ENCODE peak calls at places on chromosome 12, in nine cellular contexts. One of them, this sample, is unnamed.
A peak's percentile ranks its signal among the peaks of the same experiment; 100 is the strongest.

GRCh38 chr12:119807380-119807779 is 69.7 kb downstream of the CIT start:
- DNase-seq in EL: no peak
- DNase-seq in substantia nigra: no peak
- DNase-seq in mammary epithelial cell: no peak
- DNase-seq in stimulated activated CD8-positive, alpha-beta memory T cell treated with anti-CD3 and anti-CD28 coated beads, Interleukin-4, amount 100 ng/mL, for 24 hours: no peak
- DNase-seq in germinal center: no peak
- DNase-seq in GOT3: no peak
- DNase-seq in psoas muscle: no peak
- DNase-seq in HCEC 1CT: no peak
- DNase-seq in this sample: no peak

GRCh38 chr12:1925125-1925963 is 6.9 kb upstream of the CACNA2D4 start:
- DNase-seq in EL: no peak
- DNase-seq in substantia nigra: no peak
- DNase-seq in HCEC 1CT: no peak
- DNase-seq in mammary epithelial cell: no peak
- DNase-seq in GOT3: no peak
- DNase-seq in psoas muscle: no peak
- DNase-seq in stimulated activated CD8-positive, alpha-beta memory T cell treated with anti-CD3 and anti-CD28 coated beads, Interleukin-4, amount 100 ng/mL, for 24 hours: no peak
- DNase-seq in germinal center: no peak
- DNase-seq in this sample: no peak

GRCh38 chr12:6096527-6096926 is 27.9 kb downstream of the VWF start:
- DNase-seq in EL: no peak
- DNase-seq in substantia nigra: no peak
- DNase-seq in psoas muscle: no peak
- DNase-seq in GOT3: no peak
- DNase-seq in stimulated activated CD8-positive, alpha-beta memory T cell treated with anti-CD3 and anti-CD28 coated beads, Interleukin-4, amount 100 ng/mL, for 24 hours: no peak
- DNase-seq in mammary epithelial cell: no peak
- DNase-seq in germinal center: no peak
- DNase-seq in HCEC 1CT: no peak
- DNase-seq in this sample: no peak

GRCh38 chr12:7716391-7716790 is 5.2 kb downstream of the DPPA3 start:
- DNase-seq in stimulated activated CD8-positive, alpha-beta memory T cell treated with anti-CD3 and anti-CD28 coated beads, Interleukin-4, amount 100 ng/mL, for 24 hours: no peak
- DNase-seq in psoas muscle: no peak
- DNase-seq in mammary epithelial cell: peak; percentile 4
- DNase-seq in EL: peak; percentile 19
- DNase-seq in GOT3: no peak
- DNase-seq in germinal center: no peak
- DNase-seq in HCEC 1CT: peak; percentile 37
- DNase-seq in substantia nigra: no peak
- DNase-seq in this sample: no peak

GRCh38 chr12:42162940-42163339 is 18.3 kb upstream of the GXYLT1 start:
- DNase-seq in stimulated activated CD8-positive, alpha-beta memory T cell treated with anti-CD3 and anti-CD28 coated beads, Interleukin-4, amount 100 ng/mL, for 24 hours: no peak
- DNase-seq in germinal center: no peak
- DNase-seq in substantia nigra: no peak
- DNase-seq in mammary epithelial cell: no peak
- DNase-seq in HCEC 1CT: no peak
- DNase-seq in EL: no peak
- DNase-seq in GOT3: no peak
- DNase-seq in psoas muscle: no peak
- DNase-seq in this sample: no peak

GRCh38 chr12:100154472-100155247 is 12.0 kb upstream of the BLTP3B start:
- DNase-seq in EL: peak; percentile 68
- DNase-seq in stimulated activated CD8-positive, alpha-beta memory T cell treated with anti-CD3 and anti-CD28 coated beads, Interleukin-4, amount 100 ng/mL, for 24 hours: peak; percentile 67
- DNase-seq in mammary epithelial cell: peak; percentile 37
- DNase-seq in GOT3: no peak
- DNase-seq in psoas muscle: peak; percentile 81
- DNase-seq in HCEC 1CT: peak; percentile 58
- DNase-seq in substantia nigra: peak; percentile 33
- DNase-seq in germinal center: peak; percentile 66
- DNase-seq in this sample: no peak

GRCh38 chr12:91007531-91008290 is 2.9 kb upstream of the EPYC start:
- DNase-seq in psoas muscle: no peak
- DNase-seq in germinal center: no peak
- DNase-seq in GOT3: no peak
- DNase-seq in mammary epithelial cell: no peak
- DNase-seq in substantia nigra: no peak
- DNase-seq in HCEC 1CT: no peak
- DNase-seq in EL: no peak
- DNase-seq in stimulated activated CD8-positive, alpha-beta memory T cell treated with anti-CD3 and anti-CD28 coated beads, Interleukin-4, amount 100 ng/mL, for 24 hours: no peak
- DNase-seq in this sample: no peak

GRCh38 chr12:115570271-115570777 is 707.2 kb downstream of the MED13L start:
- DNase-seq in psoas muscle: no peak
- DNase-seq in HCEC 1CT: peak; percentile 15
- DNase-seq in substantia nigra: no peak
- DNase-seq in stimulated activated CD8-positive, alpha-beta memory T cell treated with anti-CD3 and anti-CD28 coated beads, Interleukin-4, amount 100 ng/mL, for 24 hours: no peak
- DNase-seq in mammary epithelial cell: no peak
- DNase-seq in EL: peak; percentile 61
- DNase-seq in GOT3: peak; percentile 8
- DNase-seq in germinal center: no peak
- DNase-seq in this sample: no peak

GRCh38 chr12:108635201-108635996 is 1.7 kb upstream of the SELPLG start:
- DNase-seq in mammary epithelial cell: no peak
- DNase-seq in EL: no peak
- DNase-seq in HCEC 1CT: no peak
- DNase-seq in stimulated activated CD8-positive, alpha-beta memory T cell treated with anti-CD3 and anti-CD28 coated beads, Interleukin-4, amount 100 ng/mL, for 24 hours: no peak
- DNase-seq in GOT3: no peak
- DNase-seq in psoas muscle: no peak
- DNase-seq in substantia nigra: no peak
- DNase-seq in germinal center: peak; percentile 73
- DNase-seq in this sample: no peak

GRCh38 chr12:45878630-45879255 is 111.6 kb downstream of the SCAF11 start:
- DNase-seq in psoas muscle: no peak
- DNase-seq in GOT3: no peak
- DNase-seq in germinal center: no peak
- DNase-seq in stimulated activated CD8-positive, alpha-beta memory T cell treated with anti-CD3 and anti-CD28 coated beads, Interleukin-4, amount 100 ng/mL, for 24 hours: peak; percentile 3
- DNase-seq in EL: no peak
- DNase-seq in substantia nigra: no peak
- DNase-seq in HCEC 1CT: no peak
- DNase-seq in mammary epithelial cell: no peak
- DNase-seq in this sample: no peak

GRCh38 chr12:65565601-65566560 is 258.4 kb upstream of the HMGA2 start:
- DNase-seq in stimulated activated CD8-positive, alpha-beta memory T cell treated with anti-CD3 and anti-CD28 coated beads, Interleukin-4, amount 100 ng/mL, for 24 hours: no peak
- DNase-seq in GOT3: no peak
- DNase-seq in HCEC 1CT: peak; percentile 97
- DNase-seq in mammary epithelial cell: peak; percentile 67
- DNase-seq in EL: peak; percentile 97
- DNase-seq in substantia nigra: no peak
- DNase-seq in psoas muscle: no peak
- DNase-seq in germinal center: no peak
- DNase-seq in this sample: no peak

GRCh38 chr12:92146865-92147264 is 1.2 kb upstream of the BTG1 start:
- DNase-seq in substantia nigra: no peak
- DNase-seq in psoas muscle: no peak
- DNase-seq in mammary epithelial cell: no peak
- DNase-seq in EL: no peak
- DNase-seq in GOT3: no peak
- DNase-seq in HCEC 1CT: peak; percentile 11
- DNase-seq in germinal center: no peak
- DNase-seq in stimulated activated CD8-positive, alpha-beta memory T cell treated with anti-CD3 and anti-CD28 coated beads, Interleukin-4, amount 100 ng/mL, for 24 hours: no peak
- DNase-seq in this sample: no peak

GRCh38 chr12:113161415-113162016 is 12.0 kb downstream of the CFAP73 start:
- DNase-seq in germinal center: peak; percentile 94
- DNase-seq in psoas muscle: no peak
- DNase-seq in GOT3: no peak
- DNase-seq in mammary epithelial cell: no peak
- DNase-seq in EL: peak; percentile 17
- DNase-seq in HCEC 1CT: no peak
- DNase-seq in stimulated activated CD8-positive, alpha-beta memory T cell treated with anti-CD3 and anti-CD28 coated beads, Interleukin-4, amount 100 ng/mL, for 24 hours: no peak
- DNase-seq in substantia nigra: no peak
- DNase-seq in this sample: peak; percentile 45

GRCh38 chr12:104702565-104703139 is 245.9 kb downstream of the CHST11 start:
- DNase-seq in psoas muscle: peak; percentile 82
- DNase-seq in mammary epithelial cell: no peak
- DNase-seq in EL: peak; percentile 68
- DNase-seq in substantia nigra: no peak
- DNase-seq in GOT3: peak; percentile 11
- DNase-seq in stimulated activated CD8-positive, alpha-beta memory T cell treated with anti-CD3 and anti-CD28 coated beads, Interleukin-4, amount 100 ng/mL, for 24 hours: no peak
- DNase-seq in HCEC 1CT: no peak
- DNase-seq in germinal center: no peak
- DNase-seq in this sample: no peak

GRCh38 chr12:1907652-1908611 is 10.5 kb downstream of the CACNA2D4 start:
- DNase-seq in germinal center: no peak
- DNase-seq in EL: peak; percentile 19
- DNase-seq in stimulated activated CD8-positive, alpha-beta memory T cell treated with anti-CD3 and anti-CD28 coated beads, Interleukin-4, amount 100 ng/mL, for 24 hours: peak; percentile 8
- DNase-seq in GOT3: no peak
- DNase-seq in HCEC 1CT: no peak
- DNase-seq in substantia nigra: no peak
- DNase-seq in psoas muscle: peak; percentile 48
- DNase-seq in mammary epithelial cell: peak; percentile 6
- DNase-seq in this sample: no peak

GRCh38 chr12:124410354-124411175 is 115.7 kb downstream of the RFLNA start:
- DNase-seq in germinal center: no peak
- DNase-seq in mammary epithelial cell: no peak
- DNase-seq in HCEC 1CT: no peak
- DNase-seq in GOT3: no peak
- DNase-seq in substantia nigra: no peak
- DNase-seq in EL: no peak
- DNase-seq in psoas muscle: peak; percentile 87
- DNase-seq in stimulated activated CD8-positive, alpha-beta memory T cell treated with anti-CD3 and anti-CD28 coated beads, Interleukin-4, amount 100 ng/mL, for 24 hours: no peak
- DNase-seq in this sample: no peak

GRCh38 chr12:28130625-28131598 is 59.3 kb upstream of the CCDC91 start:
- DNase-seq in EL: peak; percentile 98
- DNase-seq in psoas muscle: no peak
- DNase-seq in germinal center: no peak
- DNase-seq in substantia nigra: no peak
- DNase-seq in mammary epithelial cell: peak; percentile 99
- DNase-seq in GOT3: no peak
- DNase-seq in HCEC 1CT: peak; percentile 99
- DNase-seq in stimulated activated CD8-positive, alpha-beta memory T cell treated with anti-CD3 and anti-CD28 coated beads, Interleukin-4, amount 100 ng/mL, for 24 hours: no peak
- DNase-seq in this sample: no peak

GRCh38 chr12:43501705-43502104 is 50.3 kb downstream of the ADAMTS20 start:
- DNase-seq in HCEC 1CT: peak; percentile 31
- DNase-seq in germinal center: peak; percentile 6
- DNase-seq in GOT3: no peak
- DNase-seq in EL: peak; percentile 17
- DNase-seq in substantia nigra: no peak
- DNase-seq in stimulated activated CD8-positive, alpha-beta memory T cell treated with anti-CD3 and anti-CD28 coated beads, Interleukin-4, amount 100 ng/mL, for 24 hours: no peak
- DNase-seq in psoas muscle: no peak
- DNase-seq in mammary epithelial cell: peak; percentile 11
- DNase-seq in this sample: no peak

GRCh38 chr12:65636436-65636835 is 187.8 kb upstream of the HMGA2 start:
- DNase-seq in stimulated activated CD8-positive, alpha-beta memory T cell treated with anti-CD3 and anti-CD28 coated beads, Interleukin-4, amount 100 ng/mL, for 24 hours: no peak
- DNase-seq in psoas muscle: no peak
- DNase-seq in germinal center: no peak
- DNase-seq in EL: no peak
- DNase-seq in GOT3: no peak
- DNase-seq in substantia nigra: no peak
- DNase-seq in HCEC 1CT: no peak
- DNase-seq in mammary epithelial cell: no peak
- DNase-seq in this sample: no peak

GRCh38 chr12:5442251-5443006 is 10.5 kb downstream of the NTF3 start:
- DNase-seq in stimulated activated CD8-positive, alpha-beta memory T cell treated with anti-CD3 and anti-CD28 coated beads, Interleukin-4, amount 100 ng/mL, for 24 hours: no peak
- DNase-seq in HCEC 1CT: no peak
- DNase-seq in psoas muscle: no peak
- DNase-seq in EL: peak; percentile 68
- DNase-seq in GOT3: no peak
- DNase-seq in substantia nigra: no peak
- DNase-seq in mammary epithelial cell: peak; percentile 43
- DNase-seq in germinal center: no peak
- DNase-seq in this sample: no peak

GRCh38 chr12:130070017-130070653 is 92.1 kb upstream of the FZD10 start:
- DNase-seq in EL: no peak
- DNase-seq in substantia nigra: peak; percentile 35
- DNase-seq in psoas muscle: no peak
- DNase-seq in mammary epithelial cell: no peak
- DNase-seq in GOT3: no peak
- DNase-seq in HCEC 1CT: no peak
- DNase-seq in germinal center: no peak
- DNase-seq in stimulated activated CD8-positive, alpha-beta memory T cell treated with anti-CD3 and anti-CD28 coated beads, Interleukin-4, amount 100 ng/mL, for 24 hours: no peak
- DNase-seq in this sample: peak; percentile 52

GRCh38 chr12:100656141-100656540 is 82.7 kb downstream of the GAS2L3 start:
- DNase-seq in EL: no peak
- DNase-seq in stimulated activated CD8-positive, alpha-beta memory T cell treated with anti-CD3 and anti-CD28 coated beads, Interleukin-4, amount 100 ng/mL, for 24 hours: no peak
- DNase-seq in substantia nigra: no peak
- DNase-seq in mammary epithelial cell: no peak
- DNase-seq in GOT3: no peak
- DNase-seq in germinal center: no peak
- DNase-seq in HCEC 1CT: no peak
- DNase-seq in psoas muscle: no peak
- DNase-seq in this sample: no peak

GRCh38 chr12:52191841-52192791 is at the start of gene KRT80:
- DNase-seq in GOT3: peak; percentile 70
- DNase-seq in mammary epithelial cell: peak; percentile 97
- DNase-seq in HCEC 1CT: peak; percentile 99
- DNase-seq in stimulated activated CD8-positive, alpha-beta memory T cell treated with anti-CD3 and anti-CD28 coated beads, Interleukin-4, amount 100 ng/mL, for 24 hours: no peak
- DNase-seq in substantia nigra: peak; percentile 21
- DNase-seq in psoas muscle: peak; percentile 85
- DNase-seq in EL: peak; percentile 99
- DNase-seq in germinal center: peak; percentile 14
- DNase-seq in this sample: no peak

GRCh38 chr12:49553512-49554088 is 14.3 kb downstream of the MCRS1 start:
- DNase-seq in GOT3: no peak
- DNase-seq in EL: no peak
- DNase-seq in mammary epithelial cell: peak; percentile 48
- DNase-seq in psoas muscle: peak; percentile 2
- DNase-seq in substantia nigra: no peak
- DNase-seq in germinal center: peak; percentile 72
- DNase-seq in HCEC 1CT: peak; percentile 25
- DNase-seq in stimulated activated CD8-positive, alpha-beta memory T cell treated with anti-CD3 and anti-CD28 coated beads, Interleukin-4, amount 100 ng/mL, for 24 hours: no peak
- DNase-seq in this sample: no peak

GRCh38 chr12:44154128-44154527 is 318.2 kb downstream of the TMEM117 start:
- DNase-seq in mammary epithelial cell: no peak
- DNase-seq in HCEC 1CT: no peak
- DNase-seq in substantia nigra: no peak
- DNase-seq in stimulated activated CD8-positive, alpha-beta memory T cell treated with anti-CD3 and anti-CD28 coated beads, Interleukin-4, amount 100 ng/mL, for 24 hours: no peak
- DNase-seq in germinal center: no peak
- DNase-seq in psoas muscle: no peak
- DNase-seq in GOT3: no peak
- DNase-seq in EL: peak; percentile 2
- DNase-seq in this sample: no peak

GRCh38 chr12:116427200-116427932 is 131.8 kb upstream of the MAP1LC3B2 start:
- DNase-seq in EL: peak; percentile 75
- DNase-seq in stimulated activated CD8-positive, alpha-beta memory T cell treated with anti-CD3 and anti-CD28 coated beads, Interleukin-4, amount 100 ng/mL, for 24 hours: no peak
- DNase-seq in germinal center: no peak
- DNase-seq in psoas muscle: no peak
- DNase-seq in HCEC 1CT: no peak
- DNase-seq in substantia nigra: no peak
- DNase-seq in GOT3: no peak
- DNase-seq in mammary epithelial cell: no peak
- DNase-seq in this sample: no peak

GRCh38 chr12:82896979-82897378 is 210.3 kb downstream of the TMTC2 start:
- DNase-seq in germinal center: no peak
- DNase-seq in HCEC 1CT: no peak
- DNase-seq in psoas muscle: no peak
- DNase-seq in mammary epithelial cell: peak; percentile 81
- DNase-seq in substantia nigra: no peak
- DNase-seq in GOT3: no peak
- DNase-seq in EL: no peak
- DNase-seq in stimulated activated CD8-positive, alpha-beta memory T cell treated with anti-CD3 and anti-CD28 coated beads, Interleukin-4, amount 100 ng/mL, for 24 hours: no peak
- DNase-seq in this sample: no peak

GRCh38 chr12:103249614-103250013 is 246.2 kb downstream of the C12orf42 start:
- DNase-seq in psoas muscle: no peak
- DNase-seq in HCEC 1CT: no peak
- DNase-seq in GOT3: no peak
- DNase-seq in germinal center: no peak
- DNase-seq in mammary epithelial cell: no peak
- DNase-seq in stimulated activated CD8-positive, alpha-beta memory T cell treated with anti-CD3 and anti-CD28 coated beads, Interleukin-4, amount 100 ng/mL, for 24 hours: no peak
- DNase-seq in substantia nigra: no peak
- DNase-seq in EL: no peak
- DNase-seq in this sample: no peak

GRCh38 chr12:94534761-94535613 is 75.3 kb upstream of the CEP83 start:
- DNase-seq in GOT3: no peak
- DNase-seq in HCEC 1CT: no peak
- DNase-seq in psoas muscle: no peak
- DNase-seq in germinal center: no peak
- DNase-seq in mammary epithelial cell: no peak
- DNase-seq in substantia nigra: no peak
- DNase-seq in stimulated activated CD8-positive, alpha-beta memory T cell treated with anti-CD3 and anti-CD28 coated beads, Interleukin-4, amount 100 ng/mL, for 24 hours: no peak
- DNase-seq in EL: no peak
- DNase-seq in this sample: no peak

GRCh38 chr12:57518920-57519757 is 1.2 kb downstream of the DDIT3 start:
- DNase-seq in GOT3: peak; percentile 98
- DNase-seq in mammary epithelial cell: peak; percentile 25
- DNase-seq in substantia nigra: no peak
- DNase-seq in EL: peak; percentile 43
- DNase-seq in HCEC 1CT: no peak
- DNase-seq in germinal center: peak; percentile 38
- DNase-seq in psoas muscle: peak; percentile 76
- DNase-seq in stimulated activated CD8-positive, alpha-beta memory T cell treated with anti-CD3 and anti-CD28 coated beads, Interleukin-4, amount 100 ng/mL, for 24 hours: no peak
- DNase-seq in this sample: no peak

GRCh38 chr12:112153181-112153899 is 28.0 kb downstream of the TRAFD1 start:
- DNase-seq in stimulated activated CD8-positive, alpha-beta memory T cell treated with anti-CD3 and anti-CD28 coated beads, Interleukin-4, amount 100 ng/mL, for 24 hours: no peak
- DNase-seq in germinal center: no peak
- DNase-seq in substantia nigra: no peak
- DNase-seq in EL: no peak
- DNase-seq in GOT3: no peak
- DNase-seq in psoas muscle: no peak
- DNase-seq in HCEC 1CT: no peak
- DNase-seq in mammary epithelial cell: no peak
- DNase-seq in this sample: no peak